ENCODE peak calls at places on chromosomes 5 and 9, in seven cellular contexts. M is HCT116, Y is HepG2, L is K562, U is SK-N-SH, O is H1, V is GM12878. N is an unnamed sample.

GRCh38 chr5:107806271-107806670 is 135.5 kb upstream of the EFNA5 start:
- DNase-seq in Y (no peak), L (no peak), O (no peak), U (no peak), V (no peak), M (no peak), N (no peak)

GRCh38 chr5:72555871-72556270 is 48.7 kb upstream of the ZNF366 start:
- DNase-seq in L (no peak), V (no peak), Y (no peak), M (no peak), U (no peak), O (no peak), N (no peak)

GRCh38 chr9:87445646-87446045 is 52.0 kb upstream of the DAPK1 start:
- DNase-seq in V (peak; percentile 44), L (peak; percentile 74), U (no peak), Y (no peak), O (no peak), M (peak; percentile 43), N (peak; percentile 60)

GRCh38 chr5:137215261-137215660 is 283.9 kb downstream of the SPOCK1 start:
- DNase-seq in V (no peak), U (no peak), Y (no peak), M (no peak), O (no peak), L (no peak), N (no peak)

GRCh38 chr9:98108540-98109031 is 10.4 kb downstream of the TRIM14 start:
- DNase-seq in V (peak; percentile 80), Y (no peak), U (no peak), O (no peak), L (no peak), M (no peak), N (no peak)

GRCh38 chr5:83035373-83036170 is 41.6 kb downstream of the TMEM167A start:
- DNase-seq in M (no peak), V (no peak), U (peak; percentile 68), O (no peak), Y (no peak), L (no peak), N (no peak)

GRCh38 chr5:158456756-158457155 is 597.8 kb upstream of the CLINT1 start:
- DNase-seq in O (no peak), U (peak; percentile 44), M (no peak), Y (peak; percentile 3), V (no peak), L (no peak), N (no peak)

GRCh38 chr5:150616506-150616905 is 24.0 kb upstream of the SYNPO start:
- DNase-seq in V (no peak), O (no peak), L (no peak), U (peak; percentile 60), M (no peak), Y (no peak), N (no peak)

GRCh38 chr9:94806307-94806893 is 79.9 kb downstream of the AOPEP start:
- DNase-seq in M (no peak), L (no peak), U (no peak), O (no peak), Y (no peak), V (peak; percentile 31), N (no peak)

GRCh38 chr9:135371535-135371934 is 108.0 kb upstream of the PPP1R26 start:
- DNase-seq in U (no peak), M (no peak), V (no peak), Y (no peak), L (no peak), O (no peak), N (no peak)

GRCh38 chr5:16140417-16140816 is 39.2 kb downstream of the MARCHF11 start:
- DNase-seq in U (no peak), O (no peak), L (no peak), Y (no peak), M (no peak), V (no peak), N (no peak)

GRCh38 chr9:81080900-81081299 is 608.4 kb downstream of the TLE1 start:
- DNase-seq in V (no peak), U (no peak), L (no peak), M (no peak), O (no peak), Y (no peak), N (no peak)

GRCh38 chr5:14655146-14655741 is 9.3 kb upstream of the OTULIN start:
- DNase-seq in V (no peak), M (no peak), Y (no peak), O (no peak), U (no peak), L (no peak), N (no peak)

GRCh38 chr5:145925353-145925752 is 11.0 kb upstream of the SH3RF2 start:
- DNase-seq in U (no peak), O (no peak), Y (no peak), L (no peak), M (no peak), V (no peak), N (peak; percentile 77)

DNA sequence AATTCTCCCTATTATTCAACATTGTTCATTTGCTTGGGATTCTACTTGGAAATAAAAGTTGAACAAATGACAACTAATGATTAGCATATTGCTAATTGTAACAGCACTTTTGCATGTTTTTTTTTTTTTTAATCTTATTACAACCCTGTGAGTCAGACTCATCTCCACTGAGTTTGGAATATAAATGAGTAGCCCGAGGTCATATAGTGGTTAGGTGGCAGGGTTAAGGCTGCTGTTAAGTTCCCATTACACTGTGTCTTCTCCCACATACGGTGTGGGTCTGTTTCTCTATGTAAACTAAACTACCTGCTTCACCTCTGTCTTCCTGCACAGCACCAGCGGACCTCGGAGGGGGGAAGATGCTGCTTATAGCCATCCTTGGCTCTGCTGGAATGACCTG is 92.4 kb downstream of the EQTN start:
- DNase-seq in M (no peak), V (no peak), O (no peak), U (no peak), Y (no peak), L (no peak), N (no peak)
- TF ChIP-seq JUND in M (no peak), V (no peak), O (no peak), U (no peak), Y (no peak), L (no peak), N (no peak)

GRCh38 chr5:135223891-135224625 is 175.0 kb downstream of the MACROH2A1 start:
- DNase-seq in V (no peak), O (no peak), Y (no peak), L (no peak), U (no peak), M (no peak), N (no peak)
- TF ChIP-seq JUND in V (no peak), O (no peak), Y (no peak), L (no peak), U (no peak), M (no peak), N (no peak)

DNA sequence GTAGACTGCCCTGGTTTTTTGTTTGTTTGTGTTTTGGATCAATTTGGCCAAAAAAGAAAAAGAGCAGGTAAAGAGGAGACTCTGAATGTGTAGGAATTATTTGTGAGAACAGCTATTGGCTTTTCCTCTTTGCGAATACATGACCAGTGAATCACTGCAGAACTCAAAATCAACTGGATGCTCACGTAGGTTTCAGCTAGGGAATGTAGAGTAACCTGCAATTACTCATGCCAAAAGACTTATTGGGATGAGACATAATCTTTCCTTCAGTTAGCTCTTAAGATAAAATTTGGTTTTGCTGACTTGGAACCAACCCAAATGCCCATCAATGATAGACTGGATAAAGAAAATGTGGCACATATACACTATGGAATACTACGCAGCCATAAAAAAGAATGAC is 348.0 kb downstream of the NPR3 start:
- DNase-seq in M (no peak), V (no peak), U (no peak), Y (no peak), L (no peak), O (no peak), N (no peak)
- TF ChIP-seq JUND in M (no peak), V (no peak), U (no peak), Y (no peak), L (no peak), O (no peak), N (no peak)

DNA sequence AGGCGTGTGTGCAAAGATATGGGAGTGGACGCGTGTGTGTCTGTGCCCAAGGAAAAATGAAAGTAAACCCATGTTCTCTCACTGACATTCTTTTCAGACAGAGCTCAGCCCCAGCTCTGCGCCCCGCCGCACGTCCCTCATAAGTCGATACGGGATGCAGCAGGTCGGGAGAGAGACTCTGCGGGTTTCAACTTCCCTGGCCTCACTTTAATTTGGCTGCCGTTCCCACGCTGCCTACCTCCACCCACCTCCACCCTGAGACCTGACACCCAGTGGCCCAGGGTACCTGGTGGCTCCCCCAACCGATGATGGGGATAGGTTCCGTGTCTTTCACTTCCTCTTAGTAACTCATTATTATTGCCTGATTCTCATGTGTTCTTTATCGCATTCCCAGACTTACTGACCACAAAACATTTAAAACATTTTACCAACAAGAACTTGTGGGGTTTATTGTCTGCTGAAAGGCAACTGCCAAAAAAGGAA is 19.4 kb downstream of the LHX2 start:
- DNase-seq in L (no peak), V (peak; percentile 76), M (no peak), U (peak; percentile 53), O (no peak), Y (no peak), N (no peak)
- TF ChIP-seq JUND in L (no peak), V (no peak), M (no peak), U (no peak), O (no peak), Y (no peak), N (no peak)

GRCh38 chr5:177557041-177557647 is 2.8 kb upstream of the FAM193B start:
- DNase-seq in Y (peak; percentile 45), O (no peak), U (no peak), M (no peak), L (peak; percentile 90), V (no peak), N (no peak)
- TF ChIP-seq JUND in Y (no peak), O (no peak), U (no peak), M (no peak), L (peak; percentile 60), V (no peak), N (no peak)

GRCh38 chr5:38911933-38912332 is 66.1 kb downstream of the OSMR start:
- DNase-seq in M (no peak), U (no peak), O (no peak), V (no peak), L (no peak), Y (no peak), N (no peak)

GRCh38 chr5:38916802-38917201 is 71.0 kb downstream of the OSMR start:
- DNase-seq in L (no peak), V (no peak), M (no peak), O (no peak), Y (no peak), U (no peak), N (peak; percentile 47)

GRCh38 chr5:38913714-38914113 is 67.9 kb downstream of the OSMR start:
- DNase-seq in V (no peak), U (no peak), Y (no peak), O (no peak), M (no peak), L (no peak), N (no peak)
- TF ChIP-seq JUND in V (no peak), U (no peak), Y (no peak), O (no peak), M (no peak), L (no peak), N (no peak)

N was measured in T47D.